ENCODE peak calls at places on chromosomes 3 and 15, in eight cellular contexts. Y is NCI-H1092, N is MCF 10A, Q is ELR, X is ovary, W is NCI-H345, P is A549, E is M059J. G is an unnamed sample.

GRCh38 chr15:64774556-64775523 is 549 bp downstream of the RBPMS2 start:
- DNase-seq in Q (peak), P (peak), Y (no peak), W (no peak), E (peak), X (peak), N (no peak), G (no peak)

GRCh38 chr15:26874774-26875475 is 8.1 kb downstream of the GABRA5 start:
- DNase-seq in Q (no peak), P (no peak), Y (no peak), W (no peak), E (no peak), N (no peak), X (no peak), G (no peak)

GRCh38 chr3:144763878-144764454 is 792.3 kb downstream of the DIPK2A start:
- DNase-seq in Q (peak), P (no peak), N (peak), W (no peak), Y (no peak), E (peak), X (no peak), G (peak)

GRCh38 chr3:52779411-52780297 is 2.3 kb downstream of the ITIH1 start:
- DNase-seq in E (no peak), X (peak), P (no peak), Y (no peak), W (no peak), N (no peak), Q (no peak), G (no peak)

GRCh38 chr3:137616019-137616418 is 148.1 kb upstream of the SOX14 start:
- DNase-seq in Y (no peak), W (no peak), Q (no peak), E (no peak), X (no peak), P (no peak), N (no peak), G (no peak)

GRCh38 chr15:78107471-78107870 is 15.1 kb downstream of the SH2D7 start:
- DNase-seq in Y (no peak), X (no peak), Q (no peak), P (no peak), N (no peak), E (no peak), W (no peak), G (no peak)

GRCh38 chr15:91852741-91853500 is 587 bp upstream of the SLCO3A1 start:
- DNase-seq in P (peak), W (peak), Y (peak), X (peak), N (peak), E (peak), Q (peak), G (peak)

GRCh38 chr3:55489804-55490132 is 2.7 kb upstream of the WNT5A start:
- DNase-seq in W (no peak), Y (no peak), Q (no peak), X (peak), P (no peak), N (no peak), E (peak), G (peak)

GRCh38 chr15:63043391-63044076 is 987 bp downstream of the TPM1 start:
- DNase-seq in Q (no peak), P (no peak), E (no peak), N (no peak), X (peak), Y (no peak), W (no peak), G (peak)

GRCh38 chr15:99440551-99441426 is 125.0 kb upstream of the MEF2A start:
- DNase-seq in Q (no peak), Y (no peak), P (no peak), N (no peak), W (peak), X (peak), E (no peak), G (no peak)

GRCh38 chr3:123597561-123597960 is 12.7 kb upstream of the HACD2 start:
- DNase-seq in X (no peak), E (no peak), P (no peak), Q (no peak), Y (no peak), W (no peak), N (no peak), G (no peak)

GRCh38 chr15:45871121-45871855 is 236.5 kb downstream of the SQOR start:
- DNase-seq in Q (peak), W (no peak), Y (no peak), E (peak), X (no peak), P (no peak), N (peak), G (peak)

G was measured in SW480.